ENCODE peak calls at places on chromosome 10, in seven cellular contexts. One of them, this sample, is unnamed.

GRCh38 chr10:20890491-20891337 is 6.4 kb downstream of the NEBL start:
- DNase-seq in body of pancreas: no peak
- DNase-seq in astrocyte of the cerebellum: no peak
- DNase-seq in epithelial cell of esophagus: peak; percentile 47
- DNase-seq in CD4-positive, alpha-beta T cell: no peak
- DNase-seq in K562: peak; percentile 4
- DNase-seq in HCT116: no peak
- DNase-seq in this sample: no peak

GRCh38 chr10:69618746-69619145 is 11.3 kb upstream of the FAM241B start:
- DNase-seq in body of pancreas: no peak
- DNase-seq in astrocyte of the cerebellum: no peak
- DNase-seq in epithelial cell of esophagus: no peak
- DNase-seq in CD4-positive, alpha-beta T cell: no peak
- DNase-seq in K562: no peak
- DNase-seq in HCT116: no peak
- DNase-seq in this sample: no peak

GRCh38 chr10:120506674-120507073 is 49.6 kb downstream of the PLPP4 start:
- DNase-seq in body of pancreas: no peak
- DNase-seq in astrocyte of the cerebellum: no peak
- DNase-seq in epithelial cell of esophagus: peak; percentile 79
- DNase-seq in CD4-positive, alpha-beta T cell: no peak
- DNase-seq in K562: no peak
- DNase-seq in HCT116: no peak
- DNase-seq in this sample: no peak

GRCh38 chr10:86867149-86867548 is 90.3 kb downstream of the MMRN2 start:
- DNase-seq in body of pancreas: no peak
- DNase-seq in astrocyte of the cerebellum: no peak
- DNase-seq in epithelial cell of esophagus: no peak
- DNase-seq in CD4-positive, alpha-beta T cell: no peak
- DNase-seq in K562: no peak
- DNase-seq in HCT116: no peak
- DNase-seq in this sample: no peak

GRCh38 chr10:70662362-70663220 is 9.7 kb upstream of the ADAMTS14 start:
- DNase-seq in body of pancreas: no peak
- DNase-seq in astrocyte of the cerebellum: no peak
- DNase-seq in epithelial cell of esophagus: no peak
- DNase-seq in CD4-positive, alpha-beta T cell: no peak
- DNase-seq in K562: peak; percentile 74
- DNase-seq in HCT116: no peak
- DNase-seq in this sample: no peak

GRCh38 chr10:43299579-43299978 is 32.7 kb upstream of the RASGEF1A start:
- DNase-seq in body of pancreas: no peak
- DNase-seq in astrocyte of the cerebellum: no peak
- DNase-seq in epithelial cell of esophagus: no peak
- DNase-seq in CD4-positive, alpha-beta T cell: peak; percentile 33
- DNase-seq in K562: no peak
- DNase-seq in HCT116: no peak
- DNase-seq in this sample: no peak

GRCh38 chr10:68742397-68742796 is 21.4 kb downstream of the CCAR1 start:
- DNase-seq in body of pancreas: no peak
- DNase-seq in astrocyte of the cerebellum: no peak
- DNase-seq in epithelial cell of esophagus: no peak
- DNase-seq in CD4-positive, alpha-beta T cell: no peak
- DNase-seq in K562: no peak
- DNase-seq in HCT116: no peak
- DNase-seq in this sample: no peak

GRCh38 chr10:97427571-97428179 is 1.7 kb downstream of the PGAM1 start:
- DNase-seq in body of pancreas: peak; percentile 37
- DNase-seq in astrocyte of the cerebellum: no peak
- DNase-seq in epithelial cell of esophagus: peak; percentile 67
- DNase-seq in CD4-positive, alpha-beta T cell: no peak
- DNase-seq in K562: peak; percentile 36
- DNase-seq in HCT116: no peak
- DNase-seq in this sample: no peak

GRCh38 chr10:112634096-112634830 is 187.2 kb downstream of the VTI1A start:
- DNase-seq in body of pancreas: no peak
- DNase-seq in astrocyte of the cerebellum: no peak
- DNase-seq in epithelial cell of esophagus: peak; percentile 30
- DNase-seq in CD4-positive, alpha-beta T cell: no peak
- DNase-seq in K562: no peak
- DNase-seq in HCT116: no peak
- DNase-seq in this sample: no peak

GRCh38 chr10:2899246-2899645 is 168.1 kb upstream of the PFKP start:
- DNase-seq in body of pancreas: no peak
- DNase-seq in astrocyte of the cerebellum: no peak
- DNase-seq in epithelial cell of esophagus: no peak
- DNase-seq in CD4-positive, alpha-beta T cell: no peak
- DNase-seq in K562: no peak
- DNase-seq in HCT116: no peak
- DNase-seq in this sample: no peak

GRCh38 chr10:74150151-74151056 is at the start of gene AP3M1:
- DNase-seq in body of pancreas: peak; percentile 86
- DNase-seq in astrocyte of the cerebellum: no peak
- DNase-seq in epithelial cell of esophagus: peak; percentile 90
- DNase-seq in CD4-positive, alpha-beta T cell: peak; percentile 75
- DNase-seq in K562: peak; percentile 94
- DNase-seq in HCT116: no peak
- DNase-seq in this sample: no peak

GRCh38 chr10:79344502-79345195 is 2.6 kb upstream of the PPIF start:
- DNase-seq in body of pancreas: peak; percentile 88
- DNase-seq in astrocyte of the cerebellum: no peak
- DNase-seq in epithelial cell of esophagus: peak; percentile 61
- DNase-seq in CD4-positive, alpha-beta T cell: no peak
- DNase-seq in K562: no peak
- DNase-seq in HCT116: no peak
- DNase-seq in this sample: no peak

GRCh38 chr10:84123362-84123761 is 15.9 kb upstream of the GHITM start:
- DNase-seq in body of pancreas: no peak
- DNase-seq in astrocyte of the cerebellum: no peak
- DNase-seq in epithelial cell of esophagus: no peak
- DNase-seq in CD4-positive, alpha-beta T cell: no peak
- DNase-seq in K562: no peak
- DNase-seq in HCT116: no peak
- DNase-seq in this sample: no peak

GRCh38 chr10:118763202-118763988 is 8.6 kb upstream of the CACUL1 start:
- DNase-seq in body of pancreas: no peak
- DNase-seq in astrocyte of the cerebellum: no peak
- DNase-seq in epithelial cell of esophagus: no peak
- DNase-seq in CD4-positive, alpha-beta T cell: no peak
- DNase-seq in K562: no peak
- DNase-seq in HCT116: no peak
- DNase-seq in this sample: no peak

GRCh38 chr10:74371696-74372095 is 220.7 kb downstream of the ADK start:
- DNase-seq in body of pancreas: no peak
- DNase-seq in astrocyte of the cerebellum: peak; percentile 93
- DNase-seq in epithelial cell of esophagus: no peak
- DNase-seq in CD4-positive, alpha-beta T cell: no peak
- DNase-seq in K562: no peak
- DNase-seq in HCT116: no peak
- DNase-seq in this sample: no peak

GRCh38 chr10:1110674-1111119 is 54.5 kb downstream of the WDR37 start:
- DNase-seq in body of pancreas: no peak
- DNase-seq in astrocyte of the cerebellum: no peak
- DNase-seq in epithelial cell of esophagus: peak; percentile 48
- DNase-seq in CD4-positive, alpha-beta T cell: no peak
- DNase-seq in K562: no peak
- DNase-seq in HCT116: no peak
- DNase-seq in this sample: no peak

GRCh38 chr10:76052798-76053473 is 621.5 kb downstream of the LRMDA start:
- DNase-seq in body of pancreas: no peak
- DNase-seq in astrocyte of the cerebellum: no peak
- DNase-seq in epithelial cell of esophagus: no peak
- DNase-seq in CD4-positive, alpha-beta T cell: no peak
- DNase-seq in K562: no peak
- DNase-seq in HCT116: no peak
- DNase-seq in this sample: no peak

GRCh38 chr10:131882151-131882550 is 18.7 kb upstream of the PPP2R2D start:
- DNase-seq in body of pancreas: no peak
- DNase-seq in astrocyte of the cerebellum: no peak
- DNase-seq in epithelial cell of esophagus: no peak
- DNase-seq in CD4-positive, alpha-beta T cell: no peak
- DNase-seq in K562: no peak
- DNase-seq in HCT116: no peak
- DNase-seq in this sample: no peak
- TF ChIP-seq CTCF in body of pancreas: no peak
- TF ChIP-seq CTCF in astrocyte of the cerebellum: no peak
- TF ChIP-seq CTCF in epithelial cell of esophagus: no peak
- TF ChIP-seq CTCF in CD4-positive, alpha-beta T cell: no peak
- TF ChIP-seq CTCF in K562: no peak
- TF ChIP-seq CTCF in HCT116: no peak
- TF ChIP-seq CTCF in this sample: no peak

GRCh38 chr10:71970331-71970730 is 6.1 kb downstream of the CHST3 start:
- DNase-seq in body of pancreas: peak; percentile 40
- DNase-seq in astrocyte of the cerebellum: no peak
- DNase-seq in epithelial cell of esophagus: peak; percentile 46
- DNase-seq in CD4-positive, alpha-beta T cell: no peak
- DNase-seq in K562: peak; percentile 75
- DNase-seq in HCT116: no peak
- DNase-seq in this sample: no peak
- TF ChIP-seq CTCF in body of pancreas: no peak
- TF ChIP-seq CTCF in astrocyte of the cerebellum: no peak
- TF ChIP-seq CTCF in epithelial cell of esophagus: peak; percentile 39
- TF ChIP-seq CTCF in CD4-positive, alpha-beta T cell: no peak
- TF ChIP-seq CTCF in K562: peak; percentile 57
- TF ChIP-seq CTCF in HCT116: peak; percentile 43
- TF ChIP-seq CTCF in this sample: peak; percentile 24

DNA sequence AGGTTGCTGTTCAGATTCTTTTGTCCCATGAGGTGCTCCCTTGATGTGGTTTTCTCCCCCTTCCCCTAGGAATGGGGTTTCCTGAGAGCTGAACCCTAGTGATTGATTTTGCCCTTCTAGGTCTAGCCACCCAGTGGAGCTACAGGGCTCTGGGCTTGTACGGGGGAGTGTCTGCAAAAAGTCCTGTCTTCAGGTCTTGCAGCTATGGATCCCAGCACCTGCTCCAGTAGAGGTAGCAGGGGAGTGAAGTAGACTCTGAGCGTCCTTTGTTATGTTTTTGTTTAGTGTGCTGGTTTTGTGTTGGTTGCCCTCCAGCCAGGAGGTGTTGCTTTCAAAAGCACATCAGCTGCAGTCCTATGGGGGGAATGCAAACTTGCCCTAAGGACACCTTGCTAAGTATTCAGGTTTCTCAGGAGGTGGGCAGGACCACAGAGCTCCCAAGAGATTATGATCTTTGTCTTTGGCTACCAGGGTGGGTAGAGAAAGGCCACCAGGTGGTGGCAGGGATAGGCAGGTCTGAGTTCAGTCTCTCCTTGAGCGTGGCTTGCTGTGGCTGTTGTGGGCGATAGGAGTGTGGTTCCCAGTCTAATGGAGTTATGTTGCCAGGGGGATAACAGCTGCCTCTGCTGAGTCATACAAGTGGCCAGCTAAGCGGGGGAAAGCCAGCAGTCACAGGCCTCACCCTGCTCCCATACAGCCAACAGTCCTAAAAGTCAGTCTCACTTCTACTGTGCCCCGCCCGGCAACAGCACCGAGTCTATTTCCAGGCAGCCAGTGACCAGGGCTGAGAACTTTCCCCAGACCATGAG is 92.4 kb upstream of the JCAD start:
- DNase-seq in body of pancreas: no peak
- DNase-seq in astrocyte of the cerebellum: peak; percentile 73
- DNase-seq in epithelial cell of esophagus: peak; percentile 72
- DNase-seq in CD4-positive, alpha-beta T cell: no peak
- DNase-seq in K562: peak; percentile 87
- DNase-seq in HCT116: peak; percentile 36
- DNase-seq in this sample: peak; percentile 82
- TF ChIP-seq CTCF in body of pancreas: no peak
- TF ChIP-seq CTCF in astrocyte of the cerebellum: peak; percentile 17
- TF ChIP-seq CTCF in epithelial cell of esophagus: no peak
- TF ChIP-seq CTCF in CD4-positive, alpha-beta T cell: no peak
- TF ChIP-seq CTCF in K562: peak; percentile 19
- TF ChIP-seq CTCF in HCT116: no peak
- TF ChIP-seq CTCF in this sample: peak; percentile 3

DNA sequence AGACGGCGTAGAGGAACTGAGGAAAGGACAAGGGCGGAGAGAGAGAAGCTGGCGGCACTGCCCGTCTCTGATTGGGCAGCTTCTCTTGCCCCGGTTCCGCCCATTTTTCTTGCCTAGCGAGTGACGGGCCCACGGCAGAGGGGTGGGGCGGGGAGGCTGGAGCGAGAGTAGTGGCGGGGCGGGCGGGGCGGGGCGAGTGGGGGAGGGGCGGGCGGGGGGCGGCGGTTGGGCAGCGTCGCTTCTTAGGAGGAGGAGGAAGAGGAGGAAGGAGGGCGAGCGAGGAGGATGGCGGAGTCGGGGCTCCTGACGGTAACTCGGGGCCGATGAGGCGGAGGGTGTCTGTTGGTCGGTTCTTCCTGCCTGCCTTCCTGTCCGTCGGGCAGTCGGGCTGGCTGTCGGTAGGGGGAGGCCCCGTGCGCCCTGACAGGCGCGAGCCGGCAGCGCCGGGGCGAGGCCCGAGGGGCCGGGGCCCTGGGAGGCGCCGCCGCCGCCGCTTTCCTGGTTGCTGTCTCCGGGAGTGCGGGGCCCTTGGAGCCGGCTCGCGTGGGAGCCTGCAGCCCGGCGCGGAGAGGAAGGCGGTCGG is at the start of gene SHOC2:
- DNase-seq in body of pancreas: peak; percentile 99
- DNase-seq in astrocyte of the cerebellum: no peak
- DNase-seq in epithelial cell of esophagus: peak; percentile 81
- DNase-seq in CD4-positive, alpha-beta T cell: peak; percentile 97
- DNase-seq in K562: peak; percentile 98
- DNase-seq in HCT116: no peak
- DNase-seq in this sample: no peak
- TF ChIP-seq CTCF in body of pancreas: peak; percentile 17
- TF ChIP-seq CTCF in astrocyte of the cerebellum: peak; percentile 36
- TF ChIP-seq CTCF in epithelial cell of esophagus: no peak
- TF ChIP-seq CTCF in CD4-positive, alpha-beta T cell: peak; percentile 27
- TF ChIP-seq CTCF in K562: peak; percentile 14
- TF ChIP-seq CTCF in HCT116: peak; percentile 19
- TF ChIP-seq CTCF in this sample: peak; percentile 27